ENCODE peak calls at places on chromosomes 12 and 14, in six cellular contexts. Q is right atrium auricular region, Z is lower lobe of right lung, K is adrenal gland, X is suprapubic skin, G is cardiac muscle cell. E is an unnamed sample.

GRCh38 chr14:103995876-103996275 is 53.5 kb upstream of the RD3L start:
- DNase-seq in Q (no peak), K (no peak), Z (no peak), X (no peak), G (no peak), E (no peak)

GRCh38 chr14:36394593-36394992 is 74.2 kb upstream of the MBIP start:
- DNase-seq in K (no peak), X (no peak), Q (no peak), Z (no peak), G (no peak), E (no peak)

GRCh38 chr12:2129076-2129475 is 76.3 kb downstream of the CACNA1C start:
- DNase-seq in Q (no peak), X (no peak), K (no peak), Z (no peak), G (peak), E (no peak)

GRCh38 chr12:57621497-57622292 is 10.5 kb downstream of the ARHGEF25 start:
- DNase-seq in G (peak), K (no peak), Z (peak), Q (no peak), X (no peak), E (no peak)

GRCh38 chr12:6631549-6631961 is 4.2 kb downstream of the LPAR5 start:
- DNase-seq in Q (no peak), X (no peak), G (no peak), Z (no peak), K (no peak), E (no peak)

GRCh38 chr12:110355080-110355479 is 48.4 kb downstream of the ANAPC7 start:
- DNase-seq in Q (no peak), G (no peak), K (no peak), X (no peak), Z (no peak), E (no peak)

GRCh38 chr14:47040490-47040889 is 388.9 kb upstream of the RPL10L start:
- DNase-seq in X (no peak), Q (no peak), Z (no peak), K (no peak), G (no peak), E (no peak)

GRCh38 chr14:65620195-65620594 is 207.7 kb downstream of the FUT8 start:
- DNase-seq in Q (no peak), G (peak), Z (no peak), K (no peak), X (no peak), E (no peak)

GRCh38 chr12:27486986-27487385 is 37.0 kb upstream of the PPFIBP1 start:
- DNase-seq in G (no peak), Q (no peak), K (no peak), Z (no peak), X (no peak), E (no peak)

GRCh38 chr14:31161274-31161673 is 46.3 kb downstream of the HECTD1 start:
- DNase-seq in X (no peak), K (no peak), Q (no peak), G (no peak), Z (no peak), E (no peak)

GRCh38 chr12:59811991-59812390 is 216.2 kb downstream of the SLC16A7 start:
- DNase-seq in Q (no peak), X (no peak), G (no peak), K (no peak), Z (no peak), E (no peak)

GRCh38 chr12:63991036-63991547 is 146.6 kb downstream of the SRGAP1 start:
- DNase-seq in X (no peak), K (no peak), Z (no peak), Q (no peak), G (no peak), E (no peak)

GRCh38 chr14:95233702-95234241 is 76.4 kb upstream of the DICER1 start:
- DNase-seq in X (no peak), K (peak), G (peak), Q (peak), Z (no peak), E (no peak)

GRCh38 chr12:43728117-43728516 is 30.5 kb downstream of the PUS7L start:
- DNase-seq in K (no peak), G (peak), Q (no peak), X (no peak), Z (no peak), E (no peak)

GRCh38 chr12:49344486-49345047 is 2.1 kb upstream of the DNAJC22 start:
- DNase-seq in Z (no peak), K (no peak), X (peak), Q (no peak), G (no peak), E (no peak)

GRCh38 chr12:110639336-110640178 is 25.6 kb downstream of the TCTN1 start:
- DNase-seq in Q (no peak), G (peak), K (no peak), X (no peak), Z (no peak), E (no peak)

GRCh38 chr12:62604856-62605255 is 138.2 kb downstream of the MON2 start:
- DNase-seq in K (no peak), G (peak), Z (no peak), X (no peak), Q (no peak), E (no peak)

GRCh38 chr12:71581206-71581605 is 82.4 kb downstream of the ZFC3H1 start:
- DNase-seq in K (no peak), X (no peak), Z (no peak), Q (no peak), G (no peak), E (no peak)

GRCh38 chr14:105138551-105139111 is 29.9 kb downstream of the JAG2 start:
- DNase-seq in K (no peak), X (peak), G (no peak), Z (no peak), Q (no peak), E (no peak)

GRCh38 chr14:31961881-31962280 is 115.2 kb upstream of the ARHGAP5 start:
- DNase-seq in G (no peak), Q (no peak), X (no peak), Z (no peak), K (no peak), E (no peak)

DNA sequence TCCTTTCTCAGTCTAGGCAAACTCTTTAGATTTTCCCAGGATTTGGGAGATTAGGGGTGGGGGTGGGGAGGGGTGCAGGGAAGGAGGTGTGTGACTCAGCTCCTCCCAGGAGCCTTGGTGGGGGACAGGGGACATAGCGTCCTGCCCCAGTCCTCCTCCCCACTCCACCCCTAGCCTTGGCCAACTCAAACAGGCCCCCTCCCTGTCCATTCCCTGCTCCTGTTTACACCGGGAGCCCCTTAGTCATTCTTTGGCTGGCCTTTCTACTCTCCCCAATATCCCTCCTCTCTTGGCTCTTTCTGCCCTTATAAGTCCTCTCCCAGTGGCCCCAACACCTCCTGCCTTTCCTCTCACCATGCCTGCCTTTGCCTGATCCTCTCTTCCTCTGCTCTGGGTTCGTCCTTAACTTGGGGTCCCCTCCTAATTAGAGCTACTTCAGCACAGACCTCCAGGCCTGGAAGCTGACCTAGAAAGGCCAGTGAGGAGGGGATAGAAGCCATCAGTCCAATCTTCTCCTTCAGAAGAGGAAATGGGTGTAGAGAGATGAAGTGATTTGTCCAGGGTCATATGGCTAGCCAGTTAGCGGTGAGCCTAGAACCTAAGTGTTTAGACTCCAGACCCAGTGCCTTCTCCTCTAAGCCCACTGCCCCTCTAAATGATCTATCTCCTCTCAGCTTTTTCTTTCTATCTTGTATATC is 2.3 kb upstream of the ITGA5 start:
- DNase-seq in X (peak), Q (peak), Z (no peak), K (peak), G (peak), E (no peak)
- H3K27ac ChIP-seq in X (peak), Q (peak), Z (peak), K (no peak), G (no peak), E (peak)

DNA sequence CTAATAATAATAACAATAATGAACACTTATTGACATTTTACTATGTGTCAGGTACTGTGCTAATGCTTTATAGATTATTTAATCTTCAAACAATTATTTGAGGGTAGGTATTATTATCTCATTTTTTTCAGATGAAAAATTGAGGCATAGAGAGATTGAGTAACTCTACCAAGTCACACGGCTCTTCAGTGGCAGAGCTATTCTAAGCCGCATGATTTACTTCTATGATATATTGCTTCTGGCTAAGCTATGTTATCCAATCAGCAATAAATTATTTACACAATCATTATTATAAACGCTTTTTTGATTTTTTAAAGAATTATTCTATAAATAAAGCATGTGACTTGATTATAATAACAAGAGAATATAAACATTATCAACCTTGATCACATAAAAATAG is 80.0 kb downstream of the TMEM30B start:
- DNase-seq in Q (no peak), K (no peak), Z (no peak), X (no peak), G (no peak), E (no peak)
- H3K27ac ChIP-seq in Q (no peak), K (no peak), Z (no peak), X (no peak), G (no peak), E (no peak)

GRCh38 chr14:99581960-99582359 is 22.0 kb downstream of the CCDC85C start:
- DNase-seq in Q (no peak), Z (no peak), K (no peak), X (no peak), G (no peak), E (no peak)

GRCh38 chr14:99579077-99579836 is 24.8 kb downstream of the CCDC85C start:
- DNase-seq in G (no peak), Z (peak), X (no peak), K (no peak), Q (no peak), E (no peak)

GRCh38 chr14:99578541-99579044 is 25.4 kb downstream of the CCDC85C start:
- DNase-seq in Z (no peak), Q (no peak), X (no peak), K (peak), G (no peak), E (no peak)

GRCh38 chr14:99579903-99580570 is 24.0 kb downstream of the CCDC85C start:
- DNase-seq in K (no peak), X (no peak), Q (no peak), Z (peak), G (no peak), E (no peak)

DNA sequence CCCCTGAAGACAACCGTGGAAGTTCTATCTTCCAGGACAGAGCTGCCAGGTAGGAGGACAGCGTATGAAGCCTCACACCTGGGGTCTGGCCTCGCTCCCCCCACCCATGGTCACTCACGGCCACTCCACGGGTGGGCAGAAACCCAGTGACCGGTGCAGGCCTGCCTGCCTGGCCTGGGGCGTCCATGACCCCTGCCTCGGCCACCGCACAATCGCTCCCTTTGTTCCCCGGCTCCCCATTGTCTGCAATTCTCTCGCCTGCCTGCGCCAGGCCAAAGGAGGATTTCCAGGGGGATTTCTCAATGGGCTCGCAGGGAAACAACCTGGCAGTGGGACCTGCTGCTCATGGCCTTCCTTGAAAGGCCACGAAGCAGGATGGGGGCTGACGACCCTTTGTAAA is 22.6 kb downstream of the CCDC85C start:
- DNase-seq in K (no peak), Q (no peak), X (no peak), Z (no peak), G (no peak), E (no peak)
- H3K27ac ChIP-seq in K (no peak), Q (no peak), X (peak), Z (no peak), G (peak), E (no peak)

GRCh38 chr12:65896743-65897142 is 72.5 kb downstream of the HMGA2 start:
- DNase-seq in G (no peak), X (no peak), K (no peak), Q (no peak), Z (no peak), E (no peak)
- H3K27ac ChIP-seq in G (no peak), X (no peak), K (no peak), Q (no peak), Z (no peak), E (no peak)

GRCh38 chr12:124713041-124713435 is 145.6 kb upstream of the NCOR2 start:
- DNase-seq in Z (peak), X (no peak), G (peak), K (peak), Q (peak), E (no peak)
- H3K27ac ChIP-seq in Z (peak), X (peak), G (no peak), K (peak), Q (peak), E (peak)